ENCODE peak calls at places on chromosomes 5 and 9, in six cellular contexts. M is kidney epithelial cell, K is PC-9, Z is tibial nerve, E is colonic mucosa, S is fibroblast of lung. Y is an unnamed sample.

GRCh38 chr9:73761905-73762304 is 610.2 kb downstream of the ANXA1 start:
- DNase-seq in M (no peak), K (no peak), Z (no peak), E (no peak), S (no peak), Y (no peak)

GRCh38 chr9:104068546-104068945 is 25.6 kb upstream of the SMC2 start:
- DNase-seq in M (no peak), K (peak), Z (no peak), E (no peak), S (peak), Y (no peak)

GRCh38 chr5:96781734-96782064 is 26.0 kb downstream of the ERAP1 start:
- DNase-seq in M (no peak), K (no peak), Z (no peak), E (no peak), S (no peak), Y (no peak)

GRCh38 chr5:116476903-116477537 is 97.6 kb downstream of the SEMA6A start:
- DNase-seq in M (no peak), K (no peak), Z (no peak), E (no peak), S (peak), Y (no peak)

GRCh38 chr5:43421450-43422133 is 9.4 kb upstream of the CCL28 start:
- DNase-seq in M (no peak), K (no peak), Z (no peak), E (no peak), S (peak), Y (no peak)

GRCh38 chr5:53783624-53784228 is 223.3 kb downstream of the NDUFS4 start:
- DNase-seq in M (no peak), K (no peak), Z (no peak), E (no peak), S (no peak), Y (no peak)

GRCh38 chr9:20722221-20722620 is 38.2 kb downstream of the FOCAD start:
- DNase-seq in M (no peak), K (no peak), Z (no peak), E (no peak), S (no peak), Y (no peak)

GRCh38 chr5:56829137-56829536 is 13.8 kb downstream of the MAP3K1 start:
- DNase-seq in M (peak), K (peak), Z (no peak), E (no peak), S (peak), Y (no peak)

GRCh38 chr5:135087950-135088349 is 53.9 kb upstream of the PITX1 start:
- DNase-seq in M (no peak), K (peak), Z (no peak), E (no peak), S (no peak), Y (no peak)

GRCh38 chr5:79746645-79747044 is 57.0 kb downstream of the CMYA5 start:
- DNase-seq in M (no peak), K (no peak), Z (no peak), E (no peak), S (no peak), Y (no peak)

GRCh38 chr9:89527084-89527483 is 29.2 kb upstream of the SEMA4D start:
- DNase-seq in M (no peak), K (peak), Z (peak), E (peak), S (no peak), Y (no peak)

GRCh38 chr9:20835364-20836286 is 151.6 kb downstream of the FOCAD start:
- DNase-seq in M (no peak), K (peak), Z (no peak), E (no peak), S (peak), Y (no peak)

GRCh38 chr9:71210326-71210725 is 88.9 kb upstream of the TRPM3 start:
- DNase-seq in M (no peak), K (no peak), Z (no peak), E (no peak), S (no peak), Y (no peak)

GRCh38 chr9:115548826-115549225 is 430.9 kb upstream of the TNC start:
- DNase-seq in M (peak), K (no peak), Z (no peak), E (no peak), S (peak), Y (no peak)

GRCh38 chr5:179820483-179821297 is at the start of gene SQSTM1:
- DNase-seq in M (no peak), K (no peak), Z (peak), E (peak), S (peak), Y (no peak)

GRCh38 chr5:179819296-179820126 is 1.2 kb upstream of the SQSTM1 start:
- DNase-seq in M (peak), K (peak), Z (peak), E (peak), S (peak), Y (no peak)

GRCh38 chr5:179820127-179820482 is 600 bp upstream of the SQSTM1 start:
- DNase-seq in M (no peak), K (no peak), Z (no peak), E (no peak), S (no peak), Y (no peak)

GRCh38 chr5:179817071-179817840 is 3.4 kb upstream of the SQSTM1 start:
- DNase-seq in M (no peak), K (no peak), Z (no peak), E (peak), S (no peak), Y (no peak)

GRCh38 chr5:179818746-179819295 is 1.9 kb upstream of the SQSTM1 start:
- DNase-seq in M (peak), K (peak), Z (peak), E (peak), S (peak), Y (no peak)
- H3K4me3 ChIP-seq in M (no peak), K (peak), Z (peak), E (peak), S (peak), Y (peak)

GRCh38 chr5:1209896-1210776 is 8.7 kb downstream of the SLC6A19 start:
- DNase-seq in M (no peak), K (no peak), Z (no peak), E (no peak), S (no peak), Y (no peak)

GRCh38 chr5:1209552-1209852 is 8.1 kb downstream of the SLC6A19 start:
- DNase-seq in M (no peak), K (no peak), Z (no peak), E (no peak), S (no peak), Y (no peak)

GRCh38 chr5:1208221-1208742 is 6.9 kb downstream of the SLC6A19 start:
- DNase-seq in M (no peak), K (no peak), Z (no peak), E (no peak), S (no peak), Y (no peak)

GRCh38 chr5:1207555-1207954 is 6.2 kb downstream of the SLC6A19 start:
- DNase-seq in M (no peak), K (no peak), Z (no peak), E (no peak), S (no peak), Y (no peak)

GRCh38 chr5:1208743-1209551 is 7.6 kb downstream of the SLC6A19 start:
- DNase-seq in M (no peak), K (no peak), Z (no peak), E (peak), S (peak), Y (no peak)
- TF ChIP-seq CTCF in M (peak), K (peak), Z (no peak), E (peak), S (no peak), Y (peak)

GRCh38 chr5:68287976-68288755 is 72.6 kb downstream of the PIK3R1 start:
- DNase-seq in M (no peak), K (no peak), Z (no peak), E (peak), S (peak), Y (no peak)

GRCh38 chr5:68289576-68289975 is 74.0 kb downstream of the PIK3R1 start:
- DNase-seq in M (no peak), K (no peak), Z (no peak), E (no peak), S (no peak), Y (no peak)

GRCh38 chr5:68288756-68289134 is 73.2 kb downstream of the PIK3R1 start:
- DNase-seq in M (no peak), K (no peak), Z (no peak), E (peak), S (no peak), Y (no peak)

GRCh38 chr5:68292316-68292715 is 76.8 kb downstream of the PIK3R1 start:
- DNase-seq in M (no peak), K (no peak), Z (no peak), E (no peak), S (peak), Y (no peak)

GRCh38 chr5:68290260-68290674 is 74.7 kb downstream of the PIK3R1 start:
- DNase-seq in M (no peak), K (no peak), Z (peak), E (peak), S (peak), Y (no peak)
- H3K4me3 ChIP-seq in M (peak), K (no peak), Z (no peak), E (no peak), S (no peak), Y (no peak)

GRCh38 chr5:45639038-45639437 is 57.1 kb downstream of the HCN1 start:
- DNase-seq in M (no peak), K (no peak), Z (no peak), E (no peak), S (no peak), Y (no peak)
- TF ChIP-seq CTCF in M (no peak), K (peak), Z (no peak), E (no peak), S (no peak), Y (no peak)

DNA sequence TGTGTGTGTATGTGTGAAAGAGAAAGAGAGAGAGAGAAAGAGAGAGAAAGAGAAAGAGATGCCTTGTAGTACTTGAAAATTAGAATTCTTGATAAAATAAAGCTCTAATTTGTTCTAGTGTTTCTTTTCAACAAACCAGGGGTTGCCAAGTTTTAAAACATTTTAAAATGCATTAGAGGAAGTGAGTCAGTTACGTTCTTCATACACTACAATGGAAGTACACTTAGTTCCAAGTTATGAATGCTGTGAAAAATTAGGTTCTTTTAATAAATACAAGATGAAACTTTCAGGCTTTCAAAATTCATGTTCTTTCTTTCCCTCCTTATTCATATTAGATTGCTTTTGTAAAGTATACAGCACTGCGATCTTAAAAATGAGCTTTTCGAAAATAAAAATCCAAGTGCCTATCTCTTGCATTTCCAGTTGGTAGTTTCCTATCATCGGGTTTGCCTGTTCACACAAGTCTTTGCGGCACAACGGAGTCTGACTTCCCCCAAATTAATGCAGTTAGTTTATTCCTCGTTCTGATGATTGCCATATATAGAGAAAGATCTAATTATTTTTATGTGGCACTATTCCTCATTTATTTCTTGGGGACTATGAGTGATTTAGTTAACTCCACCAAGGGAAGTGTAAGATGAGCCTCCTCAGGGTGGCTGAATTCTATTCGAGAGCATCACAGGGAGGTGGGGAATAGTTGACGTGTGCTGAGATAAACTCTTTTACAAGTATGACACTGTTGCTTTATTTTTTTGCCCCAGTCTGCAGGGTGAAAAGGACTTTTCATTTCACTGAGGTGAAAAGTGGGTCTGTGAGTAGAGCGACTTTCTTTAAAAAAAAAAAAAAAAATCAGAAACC is 238.2 kb downstream of the CD180 start:
- DNase-seq in M (no peak), K (no peak), Z (peak), E (no peak), S (peak), Y (no peak)
- H3K4me3 ChIP-seq in M (no peak), K (no peak), Z (peak), E (no peak), S (peak), Y (peak)

GRCh38 chr5:35244171-35244570 is 13.9 kb upstream of the PRLR start:
- DNase-seq in M (no peak), K (no peak), Z (no peak), E (no peak), S (no peak), Y (no peak)
- TF ChIP-seq CTCF in M (no peak), K (no peak), Z (no peak), E (no peak), S (no peak), Y (no peak)

DNA sequence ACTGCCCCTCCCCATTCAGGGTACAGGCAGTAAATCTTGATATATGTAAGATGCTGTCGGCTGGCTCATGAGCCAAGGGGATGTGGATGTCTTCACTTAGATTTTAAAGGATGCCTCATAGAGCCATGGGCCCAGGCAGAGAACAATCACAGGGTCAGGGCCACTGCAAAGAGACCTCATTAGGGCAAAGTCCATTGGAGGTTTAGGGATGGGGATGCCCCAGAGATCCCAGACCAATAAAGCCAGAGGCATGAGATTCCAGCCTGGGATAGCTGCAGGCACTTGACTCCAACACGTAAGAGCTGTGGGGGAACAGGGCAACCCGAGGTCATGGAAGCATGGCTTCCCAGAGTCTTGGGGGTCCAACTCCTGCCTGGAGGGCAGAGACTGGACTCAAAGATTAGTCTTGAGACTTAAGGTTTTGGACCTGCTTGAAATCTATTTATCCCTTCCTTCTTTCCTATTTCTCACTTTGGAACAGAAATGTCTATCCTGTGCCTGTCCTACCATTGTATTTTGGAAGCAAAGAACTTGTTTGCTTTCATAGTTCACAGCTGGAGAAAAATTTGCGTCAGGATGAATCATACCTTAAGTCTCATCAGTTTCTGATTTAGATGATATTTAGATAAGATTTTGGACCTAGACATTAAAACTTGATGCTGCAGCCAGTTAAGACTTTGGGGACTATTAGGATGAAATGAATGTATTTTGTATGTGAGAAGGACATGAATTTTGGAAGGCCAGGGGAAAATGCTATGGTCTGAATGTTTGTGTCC is 101.3 kb upstream of the ADRA1B start:
- DNase-seq in M (no peak), K (no peak), Z (no peak), E (no peak), S (no peak), Y (no peak)
- H3K4me3 ChIP-seq in M (no peak), K (no peak), Z (no peak), E (no peak), S (no peak), Y (no peak)

GRCh38 chr9:98256632-98257218 is 1.3 kb upstream of the TBC1D2 start:
- DNase-seq in M (no peak), K (no peak), Z (no peak), E (no peak), S (no peak), Y (no peak)

GRCh38 chr9:98255064-98255577 is 328 bp downstream of the TBC1D2 start:
- DNase-seq in M (no peak), K (no peak), Z (no peak), E (peak), S (peak), Y (no peak)

GRCh38 chr9:98254236-98255063 is 999 bp downstream of the TBC1D2 start:
- DNase-seq in M (no peak), K (no peak), Z (no peak), E (peak), S (no peak), Y (no peak)

GRCh38 chr9:98253563-98253962 is 1.9 kb downstream of the TBC1D2 start:
- DNase-seq in M (no peak), K (no peak), Z (no peak), E (peak), S (no peak), Y (no peak)

GRCh38 chr9:98255578-98256296 is at the start of gene TBC1D2:
- DNase-seq in M (peak), K (peak), Z (peak), E (peak), S (peak), Y (peak)
- TF ChIP-seq CTCF in M (peak), K (peak), Z (peak), E (no peak), S (peak), Y (no peak)

GRCh38 chr5:87103616-87104287 is 163.9 kb upstream of the RASA1 start:
- DNase-seq in M (no peak), K (no peak), Z (no peak), E (peak), S (no peak), Y (no peak)
- H3K4me3 ChIP-seq in M (no peak), K (no peak), Z (no peak), E (no peak), S (no peak), Y (no peak)